ENCODE peak calls at places on chromosomes 16 and 17, in seven cellular contexts. I, F, T, P, G, M and B are unnamed samples.

GRCh38 chr16:22787456-22788189 is 26.3 kb upstream of the HS3ST2 start:
- DNase-seq in F (no peak), P (no peak), M (no peak), T (peak), G (no peak), I (no peak), B (peak)

GRCh38 chr16:49704586-49705155 is 151.2 kb downstream of the ZNF423 start:
- DNase-seq in P (no peak), I (no peak), F (no peak), G (peak), T (no peak), M (no peak), B (peak)

GRCh38 chr17:49035470-49036269 is 38.5 kb downstream of the IGF2BP1 start:
- DNase-seq in I (peak), F (peak), M (no peak), G (peak), T (peak), P (peak), B (peak)

GRCh38 chr17:80859004-80859941 is 132.4 kb upstream of the CHMP6 start:
- DNase-seq in P (no peak), T (peak), M (peak), F (peak), I (no peak), G (no peak), B (no peak)

GRCh38 chr16:3538222-3538621 is 37.4 kb downstream of the CLUAP1 start:
- DNase-seq in I (no peak), P (no peak), T (no peak), M (no peak), F (no peak), G (no peak), B (no peak)

GRCh38 chr17:79473111-79473835 is 137.6 kb downstream of the RBFOX3 start:
- DNase-seq in I (no peak), G (no peak), P (no peak), T (no peak), M (no peak), F (no peak), B (no peak)

GRCh38 chr17:32152130-32152529 is 9.8 kb downstream of the RHOT1 start:
- DNase-seq in P (no peak), G (no peak), M (no peak), I (no peak), F (peak), T (no peak), B (no peak)

GRCh38 chr17:31320231-31320630 is 1.2 kb downstream of the EVI2A start:
- DNase-seq in T (no peak), G (peak), I (no peak), F (no peak), P (no peak), M (no peak), B (peak)

GRCh38 chr16:49636608-49637007 is 219.3 kb downstream of the ZNF423 start:
- DNase-seq in I (no peak), T (no peak), F (no peak), G (no peak), P (no peak), M (no peak), B (no peak)

DNA sequence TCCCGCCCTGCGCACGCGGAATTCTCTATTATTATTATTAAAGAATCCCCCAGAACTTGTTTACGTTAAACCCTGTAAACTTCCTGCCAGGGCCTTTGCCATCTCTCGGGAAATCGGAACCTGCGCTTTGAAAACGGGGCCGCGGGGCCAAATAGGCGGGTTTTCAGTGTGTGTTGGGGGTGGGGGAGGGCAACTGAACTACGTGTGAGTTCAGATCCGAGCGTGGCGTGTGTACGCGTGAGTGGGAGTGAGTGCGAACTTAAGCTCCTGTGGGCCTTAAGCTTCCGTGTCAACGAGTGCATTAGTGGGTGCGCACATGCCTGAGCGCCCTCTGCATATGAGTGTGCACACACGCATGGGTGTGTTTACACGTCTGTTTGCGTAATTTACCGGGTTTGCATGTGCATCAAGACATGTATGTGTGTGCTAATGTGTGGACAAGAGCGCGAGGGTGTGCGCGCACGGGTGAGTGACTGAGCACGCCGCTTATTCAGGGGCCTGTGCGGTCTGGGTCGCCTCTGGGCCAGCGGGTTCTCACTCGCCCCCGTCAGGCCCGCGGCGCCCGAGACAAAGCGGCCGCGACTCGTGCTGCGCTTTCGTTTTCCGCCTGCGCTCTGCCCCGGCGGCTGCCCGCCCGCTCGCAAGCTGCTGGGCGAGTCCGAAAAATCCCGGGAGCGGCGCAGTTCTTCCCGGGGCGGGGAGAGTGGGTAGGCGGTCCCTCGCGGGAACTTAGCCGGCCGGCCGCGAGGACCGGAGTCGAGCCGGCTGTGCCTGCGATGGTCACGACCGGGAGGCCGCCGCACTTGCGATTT is 1.2 kb upstream of the FOXF1 start:
- DNase-seq in T (no peak), G (no peak), P (peak), F (no peak), M (peak), I (no peak), B (no peak)
- TF ChIP-seq CTCF in T (no peak), G (no peak), P (no peak), F (no peak), M (no peak), I (no peak), B (no peak)

DNA sequence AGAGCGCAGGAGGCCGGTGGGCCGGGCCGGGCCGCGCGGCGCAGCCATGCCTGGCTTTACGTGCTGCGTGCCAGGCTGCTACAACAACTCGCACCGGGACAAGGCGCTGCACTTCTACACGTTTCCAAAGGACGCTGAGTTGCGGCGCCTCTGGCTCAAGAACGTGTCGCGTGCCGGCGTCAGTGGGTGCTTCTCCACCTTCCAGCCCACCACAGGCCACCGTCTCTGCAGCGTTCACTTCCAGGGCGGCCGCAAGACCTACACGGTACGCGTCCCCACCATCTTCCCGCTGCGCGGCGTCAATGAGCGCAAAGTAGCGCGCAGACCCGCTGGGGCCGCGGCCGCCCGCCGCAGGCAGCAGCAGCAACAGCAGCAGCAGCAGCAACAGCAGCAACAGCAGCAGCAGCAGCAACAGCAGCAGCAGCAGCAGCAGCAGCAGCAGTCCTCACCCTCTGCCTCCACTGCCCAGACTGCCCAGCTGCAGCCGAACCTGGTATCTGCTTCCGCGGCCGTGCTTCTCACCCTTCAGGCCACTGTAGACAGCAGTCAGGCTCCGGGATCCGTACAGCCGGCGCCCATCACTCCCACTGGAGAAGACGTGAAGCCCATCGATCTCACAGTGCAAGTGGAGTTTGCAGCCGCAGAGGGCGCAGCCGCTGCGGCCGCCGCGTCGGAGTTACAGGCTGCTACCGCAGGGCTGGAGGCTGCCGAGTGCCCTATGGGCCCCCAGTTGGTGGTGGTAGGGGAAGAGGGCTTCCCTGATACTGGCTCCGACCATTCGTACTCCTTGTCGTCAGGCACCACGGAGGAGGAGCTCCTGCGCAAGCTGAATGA is 606 bp downstream of the THAP11 start:
- DNase-seq in I (peak), P (peak), G (peak), M (peak), F (no peak), T (peak), B (peak)
- TF ChIP-seq CTCF in I (peak), P (peak), G (peak), M (no peak), F (no peak), T (peak), B (no peak)

DNA sequence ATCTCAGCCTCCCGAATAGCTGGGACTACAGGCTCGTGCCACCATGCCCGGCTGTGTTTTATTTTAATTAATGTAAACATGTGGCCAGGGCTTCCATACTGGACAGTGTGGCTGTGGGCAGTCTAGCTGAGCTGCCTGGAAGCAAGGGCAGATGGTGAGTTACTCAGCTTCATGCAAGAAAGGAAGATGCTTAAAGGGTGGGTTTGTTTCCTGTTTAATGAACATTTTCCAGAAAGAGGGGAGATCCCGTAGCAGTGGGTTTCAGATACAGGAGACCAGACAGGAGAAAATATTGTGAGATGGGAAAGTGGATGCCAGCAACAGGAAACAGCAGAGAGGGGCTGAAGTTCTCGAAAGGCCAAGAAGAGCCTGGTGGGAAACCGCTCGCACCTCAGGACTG is 7.3 kb downstream of the MAPK8IP3 start:
- DNase-seq in T (no peak), G (no peak), F (no peak), P (no peak), I (no peak), M (no peak), B (no peak)
- TF ChIP-seq CTCF in T (no peak), G (no peak), F (no peak), P (no peak), I (no peak), M (no peak), B (no peak)

DNA sequence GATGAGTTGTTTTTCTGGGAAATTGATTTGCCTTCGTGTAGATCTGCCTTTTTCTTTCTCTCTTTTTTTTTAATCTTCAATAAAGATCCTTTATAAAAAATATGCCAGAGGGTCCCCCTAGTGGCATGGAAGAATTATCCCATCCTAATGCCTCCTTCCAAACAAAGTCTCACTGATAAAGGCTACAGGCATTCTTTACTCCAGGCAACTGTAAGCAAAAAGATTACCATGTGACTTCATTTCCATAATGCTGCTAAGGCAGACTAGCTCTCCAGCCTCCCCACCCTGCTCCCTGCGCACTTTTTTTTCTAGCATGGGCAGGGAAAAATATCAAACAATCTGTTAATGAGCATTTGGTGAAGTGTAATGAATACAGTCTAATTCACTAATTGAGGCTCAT is 220.2 kb upstream of the CDH8 start:
- DNase-seq in M (no peak), I (no peak), T (peak), P (no peak), F (no peak), G (no peak), B (no peak)
- TF ChIP-seq CTCF in M (no peak), I (peak), T (peak), P (no peak), F (no peak), G (peak), B (no peak)